ENCODE peak calls at places on chromosomes 3 and 15, in four cellular contexts. One of them, this sample, is unnamed.

GRCh38 chr3:4948395-4948794 is 30.8 kb upstream of the BHLHE40 start:
- DNase-seq in upper lobe of right lung: no peak
- DNase-seq in thyroid gland: no peak
- DNase-seq in AG09309: no peak
- DNase-seq in this sample: no peak

GRCh38 chr15:60614862-60615771 is 136.2 kb upstream of the ICE2 start:
- DNase-seq in upper lobe of right lung: no peak
- DNase-seq in thyroid gland: no peak
- DNase-seq in AG09309: no peak
- DNase-seq in this sample: no peak

GRCh38 chr15:29612096-29612495 is 210.2 kb downstream of the TJP1 start:
- DNase-seq in upper lobe of right lung: no peak
- DNase-seq in thyroid gland: no peak
- DNase-seq in AG09309: peak
- DNase-seq in this sample: peak

GRCh38 chr3:106025151-106025722 is 156.4 kb upstream of the CBLB start:
- DNase-seq in upper lobe of right lung: peak
- DNase-seq in thyroid gland: peak
- DNase-seq in AG09309: no peak
- DNase-seq in this sample: no peak

GRCh38 chr15:56821721-56822425 is 88.6 kb upstream of the ZNF280D start:
- DNase-seq in upper lobe of right lung: no peak
- DNase-seq in thyroid gland: peak
- DNase-seq in AG09309: peak
- DNase-seq in this sample: peak

GRCh38 chr3:69568458-69568857 is 170.8 kb upstream of the MITF start:
- DNase-seq in upper lobe of right lung: no peak
- DNase-seq in thyroid gland: no peak
- DNase-seq in AG09309: peak
- DNase-seq in this sample: no peak

GRCh38 chr3:152030320-152030719 is 156.9 kb downstream of the SUCNR1 start:
- DNase-seq in upper lobe of right lung: no peak
- DNase-seq in thyroid gland: no peak
- DNase-seq in AG09309: no peak
- DNase-seq in this sample: no peak

GRCh38 chr3:119149484-119149883 is 3.5 kb downstream of the TEX55 start:
- DNase-seq in upper lobe of right lung: no peak
- DNase-seq in thyroid gland: no peak
- DNase-seq in AG09309: peak
- DNase-seq in this sample: peak

GRCh38 chr3:8842293-8842692 is 72.9 kb upstream of the OXTR start:
- DNase-seq in upper lobe of right lung: no peak
- DNase-seq in thyroid gland: no peak
- DNase-seq in AG09309: no peak
- DNase-seq in this sample: no peak

GRCh38 chr15:27490867-27491595 is 520.0 kb downstream of the GABRG3 start:
- DNase-seq in upper lobe of right lung: no peak
- DNase-seq in thyroid gland: peak
- DNase-seq in AG09309: no peak
- DNase-seq in this sample: no peak

GRCh38 chr3:112931737-112932521 is 43.0 kb downstream of the CD200R1 start:
- DNase-seq in upper lobe of right lung: no peak
- DNase-seq in thyroid gland: no peak
- DNase-seq in AG09309: no peak
- DNase-seq in this sample: no peak

GRCh38 chr15:41564286-41564959 is 5.4 kb downstream of the TYRO3 start:
- DNase-seq in upper lobe of right lung: no peak
- DNase-seq in thyroid gland: no peak
- DNase-seq in AG09309: no peak
- DNase-seq in this sample: no peak

GRCh38 chr3:188152660-188153497 is 1.1 kb upstream of the LPP start:
- DNase-seq in upper lobe of right lung: peak
- DNase-seq in thyroid gland: peak
- DNase-seq in AG09309: no peak
- DNase-seq in this sample: peak

GRCh38 chr3:33187368-33187634 is 31.3 kb downstream of the SUSD5 start:
- DNase-seq in upper lobe of right lung: no peak
- DNase-seq in thyroid gland: no peak
- DNase-seq in AG09309: no peak
- DNase-seq in this sample: no peak

GRCh38 chr3:195468841-195469240 is 26.0 kb upstream of the ACAP2 start:
- DNase-seq in upper lobe of right lung: no peak
- DNase-seq in thyroid gland: no peak
- DNase-seq in AG09309: no peak
- DNase-seq in this sample: no peak

GRCh38 chr15:74626752-74627692 is 11.4 kb downstream of the CLK3 start:
- DNase-seq in upper lobe of right lung: no peak
- DNase-seq in thyroid gland: no peak
- DNase-seq in AG09309: no peak
- DNase-seq in this sample: no peak

GRCh38 chr15:78044407-78045155 is 32.9 kb downstream of the TBC1D2B start:
- DNase-seq in upper lobe of right lung: no peak
- DNase-seq in thyroid gland: no peak
- DNase-seq in AG09309: no peak
- DNase-seq in this sample: no peak

GRCh38 chr15:25508369-25509002 is 69.7 kb upstream of the UBE3A start:
- DNase-seq in upper lobe of right lung: no peak
- DNase-seq in thyroid gland: no peak
- DNase-seq in AG09309: no peak
- DNase-seq in this sample: peak

GRCh38 chr3:125186261-125186770 is 26.2 kb downstream of the SLC12A8 start:
- DNase-seq in upper lobe of right lung: no peak
- DNase-seq in thyroid gland: peak
- DNase-seq in AG09309: no peak
- DNase-seq in this sample: no peak

GRCh38 chr3:9512456-9513045 is 41.1 kb downstream of the LHFPL4 start:
- DNase-seq in upper lobe of right lung: no peak
- DNase-seq in thyroid gland: no peak
- DNase-seq in AG09309: no peak
- DNase-seq in this sample: no peak

GRCh38 chr3:179098388-179099077 is 26.9 kb upstream of the ZMAT3 start:
- DNase-seq in upper lobe of right lung: no peak
- DNase-seq in thyroid gland: no peak
- DNase-seq in AG09309: no peak
- DNase-seq in this sample: peak

GRCh38 chr3:36648241-36649034 is 115.9 kb downstream of the DCLK3 start:
- DNase-seq in upper lobe of right lung: no peak
- DNase-seq in thyroid gland: no peak
- DNase-seq in AG09309: peak
- DNase-seq in this sample: peak

GRCh38 chr3:82261013-82261412 is 499.6 kb upstream of the GBE1 start:
- DNase-seq in upper lobe of right lung: no peak
- DNase-seq in thyroid gland: no peak
- DNase-seq in AG09309: no peak
- DNase-seq in this sample: no peak

GRCh38 chr3:145055375-145056076 is 1083.9 kb downstream of the DIPK2A start:
- DNase-seq in upper lobe of right lung: no peak
- DNase-seq in thyroid gland: no peak
- DNase-seq in AG09309: no peak
- DNase-seq in this sample: no peak

DNA sequence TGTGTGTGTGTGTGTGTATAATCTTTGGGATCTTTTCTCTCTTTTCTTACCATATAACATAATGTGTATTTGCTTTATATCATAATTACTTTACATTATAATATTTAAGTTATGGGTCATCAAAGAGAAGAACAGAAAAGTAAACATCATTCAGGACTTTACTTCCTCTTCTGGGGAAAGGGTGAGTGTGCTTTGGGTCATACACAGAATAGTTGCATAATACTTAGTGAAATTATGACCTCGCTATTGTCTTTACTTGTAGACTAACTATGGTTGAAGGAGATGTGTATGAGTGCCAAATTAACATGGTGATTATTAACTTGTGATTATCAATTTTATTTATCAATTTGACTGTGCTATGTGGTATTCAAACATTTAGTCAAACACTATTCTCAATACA is 1086.9 kb downstream of the DIPK2A start:
- DNase-seq in upper lobe of right lung: no peak
- DNase-seq in thyroid gland: no peak
- DNase-seq in AG09309: no peak
- DNase-seq in this sample: no peak
- H3K4me3 ChIP-seq in upper lobe of right lung: no peak
- H3K4me3 ChIP-seq in thyroid gland: no peak
- H3K4me3 ChIP-seq in AG09309: no peak
- H3K4me3 ChIP-seq in this sample: no peak

GRCh38 chr3:132180337-132180791 is 136.8 kb upstream of the ACP3 start:
- DNase-seq in upper lobe of right lung: no peak
- DNase-seq in thyroid gland: peak
- DNase-seq in AG09309: peak
- DNase-seq in this sample: peak
- TF ChIP-seq CTCF in upper lobe of right lung: peak
- TF ChIP-seq CTCF in thyroid gland: peak
- TF ChIP-seq CTCF in AG09309: peak
- TF ChIP-seq CTCF in this sample: peak

GRCh38 chr3:71129611-71130515 is 453.7 kb downstream of the FOXP1 start:
- DNase-seq in upper lobe of right lung: no peak
- DNase-seq in thyroid gland: peak
- DNase-seq in AG09309: no peak
- DNase-seq in this sample: no peak
- H3K4me3 ChIP-seq in upper lobe of right lung: peak
- H3K4me3 ChIP-seq in thyroid gland: peak
- H3K4me3 ChIP-seq in AG09309: peak
- H3K4me3 ChIP-seq in this sample: peak

DNA sequence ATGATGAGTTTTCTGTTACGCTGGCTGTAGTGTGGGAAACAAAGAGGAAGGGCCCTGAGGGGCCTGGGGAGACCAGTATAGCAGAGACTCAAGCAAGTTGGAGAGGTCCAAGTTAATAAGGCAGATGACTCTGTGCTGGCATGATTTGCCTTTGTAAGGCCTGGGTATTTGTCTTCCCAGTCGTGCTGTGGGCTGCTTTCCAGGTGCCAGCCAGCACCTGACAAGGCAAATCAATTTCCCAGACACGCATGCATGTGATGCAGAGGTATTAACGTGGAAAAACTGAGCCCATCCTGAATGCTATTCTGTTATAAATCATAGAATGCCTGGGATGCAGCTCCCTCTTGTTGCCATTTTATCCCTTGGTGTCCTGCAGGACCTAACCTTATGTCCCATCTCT is 175.6 kb downstream of the MFSD1 start:
- DNase-seq in upper lobe of right lung: no peak
- DNase-seq in thyroid gland: no peak
- DNase-seq in AG09309: no peak
- DNase-seq in this sample: no peak
- TF ChIP-seq CTCF in upper lobe of right lung: no peak
- TF ChIP-seq CTCF in thyroid gland: no peak
- TF ChIP-seq CTCF in AG09309: no peak
- TF ChIP-seq CTCF in this sample: no peak

GRCh38 chr3:60322334-60322856 is 928.9 kb downstream of the FHIT start:
- DNase-seq in upper lobe of right lung: no peak
- DNase-seq in thyroid gland: no peak
- DNase-seq in AG09309: no peak
- DNase-seq in this sample: no peak

GRCh38 chr3:60325610-60326181 is 925.6 kb downstream of the FHIT start:
- DNase-seq in upper lobe of right lung: no peak
- DNase-seq in thyroid gland: no peak
- DNase-seq in AG09309: no peak
- DNase-seq in this sample: no peak

GRCh38 chr3:60319179-60319858 is 931.9 kb downstream of the FHIT start:
- DNase-seq in upper lobe of right lung: no peak
- DNase-seq in thyroid gland: no peak
- DNase-seq in AG09309: no peak
- DNase-seq in this sample: no peak

GRCh38 chr3:60323651-60324050 is 927.6 kb downstream of the FHIT start:
- DNase-seq in upper lobe of right lung: no peak
- DNase-seq in thyroid gland: no peak
- DNase-seq in AG09309: no peak
- DNase-seq in this sample: no peak

GRCh38 chr3:60323180-60323579 is 928.1 kb downstream of the FHIT start:
- DNase-seq in upper lobe of right lung: no peak
- DNase-seq in thyroid gland: no peak
- DNase-seq in AG09309: no peak
- DNase-seq in this sample: no peak
- H3K4me3 ChIP-seq in upper lobe of right lung: no peak
- H3K4me3 ChIP-seq in thyroid gland: no peak
- H3K4me3 ChIP-seq in AG09309: no peak
- H3K4me3 ChIP-seq in this sample: no peak

GRCh38 chr15:71572452-71573053 is 237.8 kb upstream of the NR2E3 start:
- DNase-seq in upper lobe of right lung: no peak
- DNase-seq in thyroid gland: no peak
- DNase-seq in AG09309: no peak
- DNase-seq in this sample: no peak
- TF ChIP-seq CTCF in upper lobe of right lung: peak
- TF ChIP-seq CTCF in thyroid gland: no peak
- TF ChIP-seq CTCF in AG09309: peak
- TF ChIP-seq CTCF in this sample: no peak

GRCh38 chr3:72996473-72997333 is at the start of gene PPP4R2:
- DNase-seq in upper lobe of right lung: peak
- DNase-seq in thyroid gland: peak
- DNase-seq in AG09309: peak
- DNase-seq in this sample: peak
- H3K4me3 ChIP-seq in upper lobe of right lung: peak
- H3K4me3 ChIP-seq in thyroid gland: peak
- H3K4me3 ChIP-seq in AG09309: peak
- H3K4me3 ChIP-seq in this sample: peak

This sample was measured in AG04450.